ENCODE peak calls at places on chromosome X, in eight cellular contexts. E is CD8-positive, alpha-beta T cell; H is K562; A is fibroblast of pulmonary artery; M is AG09319; V is lung; W is PC-9; D is tibial artery. S is an unnamed sample.

GRCh38 chrX:65668362-65669310 is 1.2 kb downstream of the MSN start:
- DNase-seq in M (peak; percentile 76), W (peak; percentile 63), A (peak; percentile 83), D (peak; percentile 92), H (peak; percentile 85), V (peak; percentile 71), E (peak; percentile 8), S (peak; percentile 7)

GRCh38 chrX:13223868-13224555 is 95.8 kb downstream of the ATXN3L start:
- DNase-seq in M (peak; percentile 15), A (peak; percentile 96), W (peak; percentile 49), V (no peak), H (no peak), E (no peak), D (no peak), S (no peak)

GRCh38 chrX:135302269-135302873 is 6.9 kb upstream of the ETDC start:
- DNase-seq in W (no peak), H (no peak), E (no peak), A (no peak), V (no peak), D (no peak), M (no peak), S (no peak)

GRCh38 chrX:12007881-12008280 is 130.4 kb upstream of the FRMPD4 start:
- DNase-seq in D (no peak), A (peak; percentile 67), V (no peak), H (no peak), E (no peak), M (peak; percentile 11), W (peak; percentile 15), S (no peak)

GRCh38 chrX:135086197-135086854 is 34.0 kb downstream of the ETDB start:
- DNase-seq in M (peak; percentile 16), E (no peak), W (peak; percentile 39), V (no peak), H (peak; percentile 77), D (no peak), A (peak; percentile 68), S (peak; percentile 24)

GRCh38 chrX:15373986-15374385 is 10.2 kb downstream of the VEGFD start:
- DNase-seq in H (no peak), W (no peak), D (no peak), V (no peak), E (no peak), A (no peak), M (no peak), S (no peak)

GRCh38 chrX:118577041-118577440 is 81.4 kb downstream of the DOCK11 start:
- DNase-seq in D (no peak), E (no peak), W (no peak), H (no peak), V (no peak), A (no peak), M (no peak), S (no peak)

GRCh38 chrX:126238220-126238619 is 72.1 kb upstream of the DCAF12L2 start:
- DNase-seq in V (no peak), E (no peak), H (no peak), A (no peak), D (no peak), M (no peak), W (no peak), S (no peak)

GRCh38 chrX:87063622-87064021 is 454.0 kb upstream of the KLHL4 start:
- DNase-seq in A (no peak), V (no peak), E (no peak), W (no peak), H (no peak), M (no peak), D (no peak), S (no peak)

GRCh38 chrX:70134116-70134477 is 850 bp downstream of the IGBP1 start:
- DNase-seq in V (no peak), W (no peak), M (no peak), A (peak; percentile 20), H (peak; percentile 23), E (no peak), D (no peak), S (peak; percentile 3)

GRCh38 chrX:131083510-131084142 is 25.5 kb downstream of the ARHGAP36 start:
- DNase-seq in W (no peak), D (no peak), A (no peak), E (no peak), H (no peak), V (no peak), M (no peak), S (no peak)

GRCh38 chrX:63354484-63354883 is 3.4 kb upstream of the SPIN4 start:
- DNase-seq in A (no peak), H (no peak), W (no peak), V (no peak), D (no peak), M (no peak), E (no peak), S (no peak)

GRCh38 chrX:45515262-45516215 is 314.9 kb upstream of the DIPK2B start:
- DNase-seq in D (peak; percentile 88), E (no peak), W (peak; percentile 46), V (peak; percentile 78), A (peak; percentile 92), M (peak; percentile 87), H (peak; percentile 21), S (peak; percentile 12)

GRCh38 chrX:41245641-41246040 is 88.3 kb upstream of the DDX3X start:
- DNase-seq in D (no peak), M (peak; percentile 48), W (no peak), H (no peak), V (no peak), E (no peak), A (no peak), S (no peak)

GRCh38 chrX:74613350-74614192 is 853 bp downstream of the RLIM start:
- DNase-seq in H (peak; percentile 21), E (no peak), M (no peak), V (no peak), W (no peak), A (peak; percentile 52), D (no peak), S (no peak)

GRCh38 chrX:30144221-30144620 is 71.1 kb upstream of the MAGEB2 start:
- DNase-seq in W (no peak), A (no peak), V (no peak), E (no peak), M (no peak), D (no peak), H (no peak), S (no peak)

GRCh38 chrX:49840679-49841078 is 11.6 kb downstream of the PAGE4 start:
- DNase-seq in D (no peak), A (peak; percentile 52), E (no peak), V (peak; percentile 57), W (peak; percentile 23), H (peak; percentile 81), M (no peak), S (peak; percentile 73)

GRCh38 chrX:33183366-33183765 is 28.0 kb downstream of the DMD start:
- DNase-seq in M (no peak), W (no peak), D (peak; percentile 69), A (peak; percentile 54), V (no peak), H (no peak), E (no peak), S (no peak)

GRCh38 chrX:129823115-129823514 is 20.6 kb downstream of the ZDHHC9 start:
- DNase-seq in M (no peak), E (peak; percentile 4), W (peak; percentile 18), D (no peak), A (peak; percentile 62), H (peak; percentile 63), V (no peak), S (peak; percentile 27)

GRCh38 chrX:121256653-121257052 is 209.2 kb downstream of the GLUD2 start:
- DNase-seq in A (peak; percentile 41), H (no peak), V (no peak), E (no peak), W (no peak), M (no peak), D (no peak), S (no peak)

GRCh38 chrX:49069038-49069437 is 4.8 kb downstream of the PRAF2 start:
- DNase-seq in V (no peak), M (no peak), W (no peak), D (no peak), E (no peak), A (no peak), H (no peak), S (no peak)

GRCh38 chrX:48695925-48696300 is 621 bp upstream of the SUV39H1 start:
- DNase-seq in M (no peak), A (no peak), E (no peak), W (no peak), H (no peak), D (no peak), V (no peak), S (no peak)

GRCh38 chrX:132044953-132045352 is 21.9 kb downstream of the STK26 start:
- DNase-seq in H (peak; percentile 69), V (no peak), W (no peak), D (no peak), E (no peak), A (no peak), M (no peak), S (no peak)

GRCh38 chrX:153968754-153969124 is 2.9 kb downstream of the HCFC1 start:
- DNase-seq in V (no peak), H (peak; percentile 75), M (no peak), D (no peak), A (no peak), W (no peak), E (no peak), S (no peak)
- TF ChIP-seq CTCF in V (no peak), H (peak; percentile 33), M (no peak), D (no peak), A (no peak), W (no peak), E (no peak), S (no peak)

GRCh38 chrX:85109235-85109634 is 105.6 kb downstream of the APOOL start:
- DNase-seq in D (no peak), V (no peak), W (peak; percentile 7), E (no peak), H (peak; percentile 60), A (peak; percentile 12), M (no peak), S (peak; percentile 20)
- TF ChIP-seq CTCF in D (no peak), V (no peak), W (peak; percentile 61), E (no peak), H (peak; percentile 69), A (peak; percentile 40), M (peak; percentile 26), S (no peak)

DNA sequence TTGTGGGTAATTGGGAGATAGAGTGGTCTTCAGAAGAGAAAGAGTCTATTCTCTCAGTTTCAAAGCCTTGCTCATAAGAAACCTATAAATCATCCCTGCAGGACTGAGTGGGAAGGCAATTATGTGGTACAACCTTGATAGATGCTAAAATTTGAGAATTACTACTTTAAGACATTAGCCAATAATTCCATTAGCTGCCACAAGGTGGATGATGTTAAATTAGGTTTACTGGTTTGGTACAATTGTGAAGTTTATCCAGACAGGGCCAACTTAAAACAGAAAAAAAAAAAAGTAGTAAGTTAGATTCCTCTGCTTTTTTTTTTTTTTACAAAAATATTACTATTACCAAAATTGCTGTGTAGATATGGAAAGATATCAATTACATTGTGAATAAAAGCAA is 73.2 kb upstream of the AMOT start:
- DNase-seq in A (no peak), M (no peak), V (no peak), E (no peak), H (no peak), W (no peak), D (no peak), S (no peak)
- TF ChIP-seq CTCF in A (no peak), M (no peak), V (no peak), E (no peak), H (no peak), W (peak; percentile 60), D (no peak), S (no peak)

DNA sequence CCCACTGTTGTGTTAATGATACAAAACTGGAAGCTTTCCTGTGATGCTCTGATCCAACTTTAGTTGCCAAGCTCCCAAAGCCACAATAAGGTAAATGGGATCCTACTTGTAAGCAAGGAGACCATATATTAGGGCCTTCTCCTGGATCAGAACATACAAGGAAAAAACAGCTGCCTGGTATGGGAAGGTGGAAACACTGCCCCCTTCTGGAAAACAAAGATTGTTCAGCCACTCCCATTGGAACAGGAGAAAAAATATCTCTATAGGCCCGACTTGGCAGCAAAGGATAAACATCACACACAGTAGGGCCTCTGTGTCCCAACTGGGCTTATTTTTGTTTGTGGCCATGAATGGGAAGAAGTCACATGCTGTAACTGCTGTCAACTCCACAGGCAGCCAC is 166.5 kb downstream of the TBX22 start:
- DNase-seq in D (no peak), V (no peak), W (no peak), M (no peak), A (no peak), H (peak; percentile 7), E (no peak), S (peak; percentile 4)
- TF ChIP-seq CTCF in D (no peak), V (no peak), W (peak; percentile 19), M (no peak), A (no peak), H (peak; percentile 32), E (no peak), S (peak; percentile 39)